ENCODE peak calls at places on chromosomes 13 and 19, in five cellular contexts. X, C, M, L and E are unnamed samples.

GRCh38 chr19:56245062-56245740 is 27.3 kb upstream of the EDDM13 start:
- DNase-seq in X (no peak), M (no peak), L (no peak), C (no peak), E (no peak)

GRCh38 chr13:77779461-77780272 is 82.2 kb downstream of the SLAIN1 start:
- DNase-seq in L (peak), C (no peak), M (peak), X (no peak), E (peak)

GRCh38 chr19:9995079-9995478 is 15.2 kb downstream of the COL5A3 start:
- DNase-seq in C (no peak), M (no peak), L (no peak), X (no peak), E (no peak)

GRCh38 chr19:42657551-42657950 is 62.8 kb upstream of the CEACAM8 start:
- DNase-seq in X (no peak), C (no peak), L (no peak), M (no peak), E (no peak)

GRCh38 chr13:32829676-32830091 is 186.5 kb upstream of the KL start:
- DNase-seq in C (no peak), M (peak), X (no peak), L (no peak), E (no peak)

GRCh38 chr13:45368571-45368970 is 27.6 kb upstream of the TPT1 start:
- DNase-seq in L (no peak), M (no peak), C (no peak), X (no peak), E (no peak)

GRCh38 chr13:74200081-74200480 is 65.9 kb upstream of the KLF12 start:
- DNase-seq in C (no peak), X (no peak), M (no peak), L (no peak), E (no peak)

GRCh38 chr19:4676955-4677731 is 7.0 kb upstream of the MYDGF start:
- DNase-seq in X (no peak), M (peak), L (peak), C (peak), E (no peak)

GRCh38 chr13:108645376-108645775 is 16.0 kb downstream of the MYO16 start:
- DNase-seq in L (no peak), M (no peak), X (no peak), C (no peak), E (no peak)

GRCh38 chr19:33204136-33204973 is 10.2 kb downstream of the LRP3 start:
- DNase-seq in X (peak), L (no peak), M (no peak), C (no peak), E (peak)

GRCh38 chr13:50780201-50781015 is 63.1 kb downstream of the DLEU7 start:
- DNase-seq in X (no peak), M (no peak), C (no peak), L (no peak), E (no peak)

GRCh38 chr13:47216176-47216822 is 319.4 kb upstream of the HTR2A start:
- DNase-seq in L (no peak), M (peak), X (no peak), C (no peak), E (no peak)

GRCh38 chr19:19209372-19209771 is 2.4 kb upstream of the NCAN start:
- DNase-seq in M (no peak), X (no peak), L (no peak), C (no peak), E (no peak)

GRCh38 chr13:48496796-48497195 is 36.1 kb downstream of the RCBTB2 start:
- DNase-seq in M (no peak), L (no peak), C (no peak), X (no peak), E (no peak)

GRCh38 chr13:106567421-106568224 is at the start of gene ARGLU1:
- DNase-seq in M (no peak), X (peak), C (peak), L (peak), E (peak)
- TF ChIP-seq CTCF in M (no peak), X (no peak), C (no peak), L (no peak), E (no peak)

GRCh38 chr19:40716655-40717324 is at the start of the genes COQ8B and ITPKC:
- DNase-seq in C (peak), X (peak), M (peak), L (peak), E (peak)
- TF ChIP-seq CTCF in C (peak), X (peak), M (no peak), L (no peak), E (no peak)

GRCh38 chr19:46580247-46580646 is 20.9 kb upstream of the CALM3 start:
- DNase-seq in X (no peak), C (no peak), M (no peak), L (no peak), E (no peak)

GRCh38 chr19:46578450-46578849 is 22.7 kb upstream of the CALM3 start:
- DNase-seq in M (no peak), X (no peak), C (no peak), L (no peak), E (no peak)

GRCh38 chr19:46573679-46574522 is 27.2 kb upstream of the CALM3 start:
- DNase-seq in M (no peak), X (no peak), L (no peak), C (no peak), E (no peak)

GRCh38 chr19:46574533-46574932 is 26.6 kb upstream of the CALM3 start:
- DNase-seq in C (no peak), M (no peak), L (no peak), X (no peak), E (no peak)

GRCh38 chr19:46579286-46579944 is 21.7 kb upstream of the CALM3 start:
- DNase-seq in X (no peak), C (no peak), L (no peak), M (no peak), E (no peak)
- TF ChIP-seq CTCF in X (no peak), C (peak), L (no peak), M (peak), E (peak)

GRCh38 chr19:53190253-53190652 is 2.9 kb downstream of the ZNF665 start:
- DNase-seq in C (no peak), X (no peak), M (no peak), L (no peak), E (no peak)

GRCh38 chr19:53193534-53194222 is 520 bp upstream of the ZNF665 start:
- DNase-seq in M (no peak), C (no peak), X (no peak), L (no peak), E (no peak)

GRCh38 chr19:53192771-53193533 is at the start of gene ZNF665:
- DNase-seq in C (peak), L (peak), X (peak), M (peak), E (peak)

GRCh38 chr19:53196777-53197396 is 3.7 kb upstream of the ZNF665 start:
- DNase-seq in X (peak), L (peak), C (peak), M (peak), E (peak)

DNA sequence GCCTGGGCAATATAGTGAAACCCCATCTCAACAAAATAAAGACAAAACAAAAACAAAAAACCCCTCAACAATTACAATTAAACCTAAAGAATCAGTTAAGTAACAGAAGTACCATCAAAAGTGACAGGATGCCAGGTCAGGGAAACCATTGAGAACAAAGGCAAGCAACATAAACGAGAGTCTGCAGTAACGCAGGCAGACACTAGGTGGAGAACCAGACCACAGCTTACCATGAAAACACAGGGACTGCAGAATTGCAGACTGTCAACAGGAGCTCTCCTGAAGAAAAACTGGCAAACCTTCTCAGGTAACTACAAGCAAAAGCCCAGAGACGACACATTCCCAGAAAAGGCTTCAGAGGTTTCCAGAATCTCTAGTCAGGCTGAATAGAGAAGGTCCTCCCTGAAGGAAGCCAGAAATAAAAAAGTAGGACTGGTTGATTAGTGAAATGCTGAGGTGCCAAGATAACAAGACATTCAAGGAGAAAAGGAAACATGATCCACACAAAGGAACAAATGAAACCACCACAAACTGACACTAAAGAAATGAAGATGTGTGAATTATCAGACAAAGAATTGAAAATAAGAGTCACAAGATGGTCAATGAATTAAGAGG is 2.2 kb upstream of the ZNF665 start:
- DNase-seq in C (peak), L (peak), X (no peak), M (peak), E (peak)
- TF ChIP-seq CTCF in C (peak), L (peak), X (peak), M (peak), E (peak)

DNA sequence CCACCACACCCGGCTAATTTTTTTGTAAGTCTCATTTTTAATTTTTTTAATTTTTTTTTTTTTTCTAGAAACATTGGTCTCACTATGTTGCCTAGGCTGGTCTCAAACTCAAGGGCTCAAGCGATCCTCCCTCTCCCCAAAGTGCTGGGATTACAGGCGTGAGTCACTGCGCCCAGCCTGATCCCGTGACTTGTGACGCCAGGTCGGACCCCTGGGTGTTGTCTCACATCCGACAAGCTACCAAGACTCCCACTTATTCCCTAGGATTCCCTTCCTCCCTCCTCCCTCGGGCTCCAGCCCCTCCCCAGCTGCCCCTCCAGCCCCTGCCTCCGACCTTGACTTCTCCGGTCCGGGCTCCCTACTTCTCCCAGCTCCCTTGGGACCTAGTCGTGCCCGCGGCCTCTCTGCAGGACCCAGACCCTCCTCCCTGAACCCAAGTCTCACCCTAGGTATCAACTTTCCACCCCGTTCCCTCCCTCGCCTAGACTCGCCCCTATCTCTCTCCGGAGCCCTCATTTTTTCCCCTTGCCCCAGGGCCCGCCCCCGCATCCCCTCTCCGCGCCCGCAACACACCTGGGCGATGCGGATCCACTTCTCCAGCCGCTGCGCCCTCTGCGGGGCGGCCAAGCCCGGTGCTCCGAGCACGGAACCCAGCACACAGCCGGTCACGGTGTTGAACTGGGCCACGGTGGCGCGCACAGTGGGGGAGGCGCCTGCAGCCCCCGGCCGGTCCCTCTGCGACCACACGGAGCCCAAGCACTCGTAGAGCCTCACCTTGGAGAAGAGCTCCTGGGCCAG is 13.1 kb downstream of the RGL3 start:
- DNase-seq in X (no peak), C (no peak), L (no peak), M (no peak), E (no peak)
- TF ChIP-seq CTCF in X (no peak), C (no peak), L (no peak), M (peak), E (peak)

GRCh38 chr13:93174260-93174659 is 52.3 kb upstream of the GPC6 start:
- DNase-seq in L (no peak), C (no peak), M (no peak), X (no peak), E (no peak)

GRCh38 chr13:93173656-93174055 is 53.0 kb upstream of the GPC6 start:
- DNase-seq in X (no peak), C (no peak), L (no peak), M (no peak), E (no peak)

GRCh38 chr13:93169980-93170379 is 56.6 kb upstream of the GPC6 start:
- DNase-seq in L (no peak), M (peak), X (no peak), C (no peak), E (no peak)

GRCh38 chr13:93172109-93172508 is 54.5 kb upstream of the GPC6 start:
- DNase-seq in C (no peak), X (no peak), L (no peak), M (no peak), E (no peak)
- TF ChIP-seq CTCF in C (no peak), X (no peak), L (no peak), M (no peak), E (no peak)